ENCODE peak calls at places on chromosomes 6 and 20, in five cellular contexts. Q, X, B, Z and N are unnamed samples. For H3K4me1, the result is how much of the 10 kb centered on the place peaks cover.

GRCh38 chr20:17421493-17421892 is 109.7 kb downstream of the BFSP1 start:
- DNase-seq in Q (no peak), X (no peak), B (no peak), Z (no peak), N (no peak)

GRCh38 chr6:35367646-35368037 is 25.3 kb downstream of the PPARD start:
- DNase-seq in Q (no peak), X (no peak), B (no peak), Z (no peak), N (no peak)

GRCh38 chr20:38202153-38202981 is 37.3 kb upstream of the TGM2 start:
- DNase-seq in Q (no peak), X (no peak), B (no peak), Z (no peak), N (no peak)

GRCh38 chr20:46348972-46349741 is 40.9 kb upstream of the CDH22 start:
- DNase-seq in Q (peak), X (peak), B (peak), Z (peak), N (peak)

GRCh38 chr6:42101186-42101657 is 41.2 kb downstream of the C6orf132 start:
- DNase-seq in Q (peak), X (no peak), B (no peak), Z (no peak), N (no peak)

GRCh38 chr6:88165877-88166492 is at the start of gene CNR1:
- DNase-seq in Q (peak), X (peak), B (peak), Z (peak), N (peak)

GRCh38 chr20:40471261-40471629 is 217.8 kb downstream of the MAFB start:
- DNase-seq in Q (no peak), X (no peak), B (no peak), Z (peak), N (no peak)

GRCh38 chr6:125598422-125598821 is 151.0 kb upstream of the HEY2 start:
- DNase-seq in Q (no peak), X (no peak), B (no peak), Z (no peak), N (peak)

GRCh38 chr20:57857969-57858368 is 148.2 kb upstream of the PMEPA1 start:
- DNase-seq in Q (no peak), X (no peak), B (no peak), Z (no peak), N (no peak)

DNA sequence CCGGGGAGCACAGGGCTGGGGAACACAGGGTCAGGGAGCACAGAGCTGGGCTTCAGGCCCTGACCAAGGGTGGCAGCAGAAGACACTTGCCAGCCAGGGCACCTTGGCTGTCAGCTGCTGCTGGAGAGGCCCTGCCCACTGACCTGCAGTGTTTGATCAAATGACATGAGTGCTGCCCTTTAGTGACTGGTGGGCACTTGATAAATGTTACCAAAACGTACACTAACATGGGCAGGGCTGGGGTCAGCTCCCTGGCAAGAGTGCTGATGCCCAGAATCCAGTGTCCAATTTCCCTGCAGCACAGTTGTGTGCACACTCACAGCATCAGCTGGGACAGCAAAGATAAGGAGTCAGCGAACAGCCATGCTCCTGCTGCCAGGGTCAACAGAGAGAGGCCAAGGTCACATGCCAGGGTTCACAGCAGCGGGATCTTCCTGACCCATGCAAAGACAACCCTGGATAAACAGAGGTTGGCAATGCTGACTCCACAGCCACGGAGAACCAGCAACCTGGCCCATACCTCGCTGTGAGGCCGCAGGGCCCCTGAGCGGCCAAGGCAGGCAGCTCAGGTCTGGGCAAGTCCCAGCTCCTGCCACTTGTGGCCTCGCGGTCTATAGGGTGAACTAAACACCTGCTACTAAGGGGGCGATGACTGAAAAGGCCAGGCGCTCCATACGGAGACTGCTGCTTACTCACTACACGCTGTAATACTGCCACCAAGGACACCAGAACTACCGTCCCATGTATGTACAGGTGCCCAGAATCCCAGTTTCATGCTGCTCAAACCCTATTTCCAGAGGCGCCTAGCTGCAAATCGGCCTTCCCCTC is 46.3 kb downstream of the NINL start:
- DNase-seq in Q (no peak), X (no peak), B (no peak), Z (no peak), N (no peak)
- H3K27ac ChIP-seq in Q (peak), X (no peak), B (no peak), Z (no peak), N (peak)

GRCh38 chr6:148533309-148534107 is 190.9 kb downstream of the SASH1 start:
- DNase-seq in Q (no peak), X (no peak), B (no peak), Z (no peak), N (no peak)

GRCh38 chr6:148532698-148533097 is 190.1 kb downstream of the SASH1 start:
- DNase-seq in Q (no peak), X (no peak), B (no peak), Z (no peak), N (no peak)

GRCh38 chr6:148534871-148535270 is 192.2 kb downstream of the SASH1 start:
- DNase-seq in Q (no peak), X (no peak), B (no peak), Z (no peak), N (no peak)

GRCh38 chr6:148535976-148536375 is 193.3 kb downstream of the SASH1 start:
- DNase-seq in Q (no peak), X (no peak), B (no peak), Z (no peak), N (no peak)

GRCh38 chr6:148538251-148539190 is 195.9 kb downstream of the SASH1 start:
- DNase-seq in Q (no peak), X (no peak), B (no peak), Z (no peak), N (no peak)
- H3K4me3 ChIP-seq in Q (no peak), X (no peak), B (no peak), Z (no peak), N (no peak)

DNA sequence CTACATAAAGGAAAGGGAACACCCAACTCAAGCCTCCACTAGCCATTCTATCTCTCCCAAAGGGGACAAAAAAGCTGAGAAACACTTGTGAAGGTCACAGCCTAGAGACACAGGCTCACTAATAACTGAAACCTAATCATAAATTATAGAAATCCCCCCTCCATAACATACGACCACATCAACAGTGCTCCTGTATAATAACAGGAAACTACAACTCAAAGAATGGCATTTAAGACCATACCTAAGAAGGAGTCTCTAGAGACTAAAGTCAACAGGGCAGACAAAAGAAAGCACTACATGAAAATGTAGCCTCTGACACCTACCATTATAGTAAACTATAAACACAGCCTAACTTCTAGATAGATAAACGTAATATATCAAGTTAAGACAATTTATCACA is 82.7 kb downstream of the THEMIS start:
- DNase-seq in Q (no peak), X (no peak), B (no peak), Z (no peak), N (no peak)
- H3K4me1 ChIP-seq in Q (under half), X (under half), B (under half), Z (under half), N (under half)

GRCh38 chr6:142853244-142854180 is 91.5 kb downstream of the HIVEP2 start:
- DNase-seq in Q (no peak), X (no peak), B (peak), Z (no peak), N (no peak)
- H3K27ac ChIP-seq in Q (no peak), X (no peak), B (peak), Z (no peak), N (no peak)

GRCh38 chr20:2798814-2799213 is 1.6 kb downstream of the CPXM1 start:
- DNase-seq in Q (no peak), X (no peak), B (no peak), Z (peak), N (no peak)

GRCh38 chr20:2799688-2800589 is 488 bp downstream of the CPXM1 start:
- DNase-seq in Q (no peak), X (no peak), B (no peak), Z (peak), N (no peak)

GRCh38 chr20:2799271-2799670 is 1.2 kb downstream of the CPXM1 start:
- DNase-seq in Q (no peak), X (no peak), B (no peak), Z (peak), N (no peak)

GRCh38 chr20:2801459-2801728 is 967 bp upstream of the CPXM1 start:
- DNase-seq in Q (no peak), X (peak), B (no peak), Z (peak), N (no peak)

GRCh38 chr20:2800590-2801458 is at the start of gene CPXM1:
- DNase-seq in Q (no peak), X (no peak), B (no peak), Z (peak), N (no peak)
- H3K4me3 ChIP-seq in Q (peak), X (no peak), B (no peak), Z (peak), N (peak)

GRCh38 chr6:6918216-6918983 is 189.4 kb upstream of the RREB1 start:
- DNase-seq in Q (no peak), X (no peak), B (no peak), Z (no peak), N (no peak)

GRCh38 chr6:6919173-6919572 is 188.6 kb upstream of the RREB1 start:
- DNase-seq in Q (no peak), X (no peak), B (no peak), Z (no peak), N (no peak)

GRCh38 chr6:6920114-6920983 is 187.4 kb upstream of the RREB1 start:
- DNase-seq in Q (no peak), X (peak), B (no peak), Z (no peak), N (no peak)

GRCh38 chr6:6923605-6924004 is 184.2 kb upstream of the RREB1 start:
- DNase-seq in Q (no peak), X (no peak), B (no peak), Z (no peak), N (no peak)

GRCh38 chr6:6920984-6921313 is 186.8 kb upstream of the RREB1 start:
- DNase-seq in Q (no peak), X (peak), B (no peak), Z (peak), N (no peak)
- H3K4me1 ChIP-seq in Q (under half), X (under half), B (under half), Z (under half), N (under half)